ENCODE peak calls at places on chromosomes 12 and 14, in four cellular contexts. J is tibial artery, P is stomach, V is AG10803. Y is an unnamed sample.

GRCh38 chr14:101313268-101313667 is 248.0 kb upstream of the DIO3 start:
- DNase-seq in J (no peak), P (no peak), V (no peak), Y (no peak)

GRCh38 chr14:29799718-29800117 is 127.9 kb downstream of the PRKD1 start:
- DNase-seq in J (no peak), P (no peak), V (no peak), Y (no peak)

GRCh38 chr14:37596790-37597189 is 1.4 kb downstream of the TTC6 start:
- DNase-seq in J (no peak), P (no peak), V (no peak), Y (no peak)

GRCh38 chr12:122137229-122137628 is 36.8 kb downstream of the IL31 start:
- DNase-seq in J (no peak), P (no peak), V (no peak), Y (no peak)

GRCh38 chr12:27151479-27151878 is 69.1 kb upstream of the C12orf71 start:
- DNase-seq in J (no peak), P (no peak), V (no peak), Y (no peak)

GRCh38 chr14:24296341-24297157 is 3.0 kb downstream of the DHRS1 start:
- DNase-seq in J (peak; percentile 52), P (peak; percentile 63), V (peak; percentile 92), Y (no peak)

GRCh38 chr12:107512391-107512790 is 173.2 kb upstream of the PWP1 start:
- DNase-seq in J (peak; percentile 47), P (no peak), V (peak; percentile 80), Y (peak; percentile 31)

GRCh38 chr12:34203866-34204620 is 181.7 kb downstream of the ALG10 start:
- DNase-seq in J (no peak), P (no peak), V (no peak), Y (no peak)

GRCh38 chr12:67533159-67533558 is 115.4 kb upstream of the DYRK2 start:
- DNase-seq in J (no peak), P (no peak), V (no peak), Y (no peak)

GRCh38 chr12:117025481-117026151 is 73.6 kb downstream of the TESC start:
- DNase-seq in J (peak; percentile 55), P (peak; percentile 79), V (peak; percentile 56), Y (no peak)

GRCh38 chr14:72743626-72744025 is 150.3 kb downstream of the DPF3 start:
- DNase-seq in J (no peak), P (peak; percentile 13), V (peak; percentile 7), Y (no peak)

GRCh38 chr14:34667007-34667406 is 37.1 kb upstream of the SNX6 start:
- DNase-seq in J (no peak), P (no peak), V (no peak), Y (no peak)

GRCh38 chr12:78167510-78167909 is 336.8 kb downstream of the NAV3 start:
- DNase-seq in J (no peak), P (no peak), V (no peak), Y (no peak)

GRCh38 chr14:100146548-100147091 is 12.8 kb downstream of the DEGS2 start:
- DNase-seq in J (no peak), P (no peak), V (no peak), Y (no peak)

GRCh38 chr14:71119075-71119474 is 211.8 kb downstream of the PCNX1 start:
- DNase-seq in J (no peak), P (no peak), V (peak; percentile 31), Y (no peak)

GRCh38 chr12:88325076-88325827 is 183.1 kb downstream of the TMTC3 start:
- DNase-seq in J (no peak), P (no peak), V (peak; percentile 97), Y (no peak)

GRCh38 chr14:32846821-32847220 is 91.9 kb upstream of the NPAS3 start:
- DNase-seq in J (no peak), P (no peak), V (no peak), Y (no peak)

GRCh38 chr14:21070610-21071224 is 613 bp downstream of the ARHGEF40 start:
- DNase-seq in J (peak; percentile 62), P (no peak), V (peak; percentile 40), Y (no peak)

GRCh38 chr14:55915464-55915863 is 202.7 kb upstream of the PELI2 start:
- DNase-seq in J (no peak), P (no peak), V (no peak), Y (peak; percentile 8)

GRCh38 chr14:36519431-36520321 is at the start of gene NKX2-1:
- DNase-seq in J (no peak), P (no peak), V (no peak), Y (no peak)

GRCh38 chr12:12736759-12737676 is 19.9 kb downstream of the CDKN1B start:
- DNase-seq in J (peak; percentile 34), P (no peak), V (peak; percentile 76), Y (no peak)

GRCh38 chr12:45547132-45547531 is 182.4 kb upstream of the ARID2 start:
- DNase-seq in J (no peak), P (no peak), V (no peak), Y (no peak)

GRCh38 chr12:71870409-71870808 is 30.9 kb downstream of the TBC1D15 start:
- DNase-seq in J (no peak), P (no peak), V (no peak), Y (no peak)

GRCh38 chr14:91872011-91872476 is 4.7 kb upstream of the TC2N start:
- DNase-seq in J (peak; percentile 82), P (peak; percentile 75), V (no peak), Y (no peak)

GRCh38 chr12:1913377-1914115 is 4.9 kb downstream of the CACNA2D4 start:
- DNase-seq in J (no peak), P (peak; percentile 17), V (no peak), Y (no peak)

DNA sequence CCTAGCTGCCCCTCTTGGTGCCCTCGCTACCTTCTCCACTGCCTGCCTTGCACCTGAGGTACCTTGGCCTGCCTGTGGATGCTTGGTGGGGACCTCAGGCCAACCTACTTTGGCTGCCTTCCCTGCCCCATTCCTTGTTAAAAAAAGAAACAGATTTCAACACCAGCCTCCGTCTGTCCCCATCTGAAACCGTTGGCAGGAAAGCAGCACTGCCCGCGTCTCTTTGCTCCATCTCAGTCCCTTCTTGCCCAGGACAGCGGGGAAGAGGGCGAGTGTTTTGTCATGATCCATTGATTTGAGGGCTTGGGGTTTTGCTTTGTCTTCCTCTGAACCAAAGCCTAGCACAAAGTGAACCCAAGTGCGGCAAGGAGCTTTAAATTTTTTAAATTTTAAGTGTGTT is 5.9 kb downstream of the TPCN1 start:
- DNase-seq in J (peak; percentile 69), P (no peak), V (no peak), Y (no peak)
- H3K4me3 ChIP-seq in J (no peak overlapping the region), P (no peak overlapping the region), V (no peak overlapping the region), Y (no peak overlapping the region)

DNA sequence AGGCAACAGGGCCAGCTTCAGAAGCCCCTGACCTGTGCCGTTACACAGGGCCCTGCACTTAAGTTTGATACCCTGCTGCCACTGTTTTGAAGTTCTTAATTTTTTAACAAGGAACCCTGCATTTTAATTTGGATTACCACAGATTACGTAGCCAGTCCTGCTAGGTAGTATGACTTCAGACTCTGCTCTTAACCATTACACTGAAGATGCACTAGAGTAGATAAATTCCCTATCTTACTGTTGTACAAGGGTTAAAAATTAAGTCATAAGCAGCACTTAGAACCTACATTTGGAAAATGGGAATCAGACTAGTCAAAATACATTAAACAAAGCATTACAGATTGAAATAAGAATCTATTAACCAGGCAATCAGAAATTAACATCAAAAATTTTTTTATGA is 2.3 kb downstream of the GNPNAT1 start:
- DNase-seq in J (no peak), P (no peak), V (no peak), Y (no peak)
- H3K4me3 ChIP-seq in J (no peak overlapping the region), P (no peak overlapping the region), V (no peak overlapping the region), Y (peak overlapping the region; percentile 74)

GRCh38 chr14:50936882-50937281 is 7.4 kb downstream of the PYGL start:
- DNase-seq in J (no peak), P (no peak), V (no peak), Y (no peak)
- H3K4me3 ChIP-seq in J (no peak overlapping the region), P (no peak overlapping the region), V (no peak overlapping the region), Y (no peak overlapping the region)

DNA sequence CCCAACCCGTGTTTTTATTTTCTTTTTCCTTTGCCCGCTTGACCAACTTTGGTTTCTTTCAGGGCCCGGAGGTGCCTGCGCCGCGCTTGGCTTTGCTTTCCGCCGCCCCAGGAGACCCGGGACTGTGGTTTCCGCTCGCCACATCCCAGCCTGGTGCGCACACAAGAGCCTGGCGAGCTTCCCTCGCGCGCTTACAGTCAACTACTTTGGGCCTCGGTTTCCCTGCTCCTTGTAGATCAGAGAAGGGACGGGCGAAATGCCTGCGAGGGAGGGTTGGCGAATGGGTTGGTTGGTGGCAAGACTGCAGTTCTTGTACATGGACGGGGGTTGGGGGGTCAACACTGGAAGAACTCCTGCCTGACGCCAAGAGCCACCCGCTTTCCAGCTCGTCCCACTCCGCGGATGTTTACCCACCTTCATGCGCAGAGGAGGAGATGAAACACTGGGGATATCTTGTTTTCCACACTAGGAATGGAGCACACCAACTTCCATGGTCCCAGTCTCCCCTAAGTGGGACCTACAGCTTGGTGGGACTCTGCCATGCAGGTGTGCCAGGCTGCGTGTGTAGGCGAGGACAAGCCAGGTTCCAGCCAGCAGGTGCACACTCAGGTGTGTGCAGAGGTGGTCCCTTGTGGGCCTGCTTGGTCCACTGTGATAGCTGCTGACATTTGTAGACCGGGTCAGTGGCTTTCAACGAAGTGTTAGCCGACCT is 16.6 kb upstream of the TBX3 start:
- DNase-seq in J (no peak), P (no peak), V (no peak), Y (no peak)
- H3K4me3 ChIP-seq in J (no peak overlapping the region), P (no peak overlapping the region), V (no peak overlapping the region), Y (no peak overlapping the region)

DNA sequence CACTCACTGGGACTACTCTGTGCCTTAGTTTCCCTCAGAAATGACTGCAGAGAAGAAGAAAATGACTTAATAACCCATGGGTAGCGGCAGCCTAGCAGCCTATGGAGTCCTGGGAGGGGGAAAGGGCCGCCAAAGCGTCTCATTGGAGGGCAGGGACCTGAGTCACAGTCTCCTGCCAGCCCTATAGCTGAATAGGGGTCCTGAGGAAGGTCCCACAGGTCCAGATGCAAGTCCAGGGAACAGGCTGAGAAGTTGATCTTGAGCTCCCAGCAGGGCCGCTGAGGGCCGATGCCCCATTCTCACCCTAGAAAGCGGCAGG is 1.4 kb downstream of the HDAC7 start:
- DNase-seq in J (no peak), P (no peak), V (no peak), Y (no peak)
- H3K4me3 ChIP-seq in J (peak overlapping the region; percentile 81), P (peak overlapping the region; percentile 71), V (peak overlapping the region; percentile 90), Y (no peak overlapping the region)

GRCh38 chr12:14954269-14954668 is 7.1 kb downstream of the ARHGDIB start:
- DNase-seq in J (no peak), P (no peak), V (no peak), Y (no peak)
- H3K4me3 ChIP-seq in J (no peak overlapping the region), P (no peak overlapping the region), V (no peak overlapping the region), Y (no peak overlapping the region)

Y was measured in LNCaP clone FGC.